ENCODE peak calls at places on chromosomes 2 and 18, in eight cellular contexts. G is HFFc6; S is stimulated activated CD4-positive, alpha-beta T cell treated with anti-CD3 and anti-CD28 coated beads, Interleukin-2, amount 100 ng/mL, for 4 hours; N is C1 segment of cervical spinal cord; U is activated naive CD8-positive, alpha-beta T cell treated with anti-CD3 and anti-CD28 coated beads, Interleukin-2, amount 50 U/mL, for 16 hours; P is neural progenitor cell; E is body of pancreas; W is effector memory CD4-positive, alpha-beta T cell. Y is an unnamed sample.
A peak's percentile ranks its signal among the peaks of the same experiment; 100 is the strongest.

GRCh38 chr2:28895189-28895893 is 874 bp downstream of the WDR43 start:
- DNase-seq in W (peak; percentile 22), S (peak; percentile 37), E (no peak), P (peak; percentile 17), U (peak; percentile 29), G (peak; percentile 13), N (no peak), Y (no peak)

GRCh38 chr2:175111200-175111657 is 56.8 kb downstream of the ATF2 start:
- DNase-seq in E (no peak), W (no peak), S (no peak), P (peak; percentile 33), G (peak; percentile 63), N (no peak), U (no peak), Y (no peak)

GRCh38 chr2:220619525-220620267 is 952.4 kb downstream of the EPHA4 start:
- DNase-seq in S (no peak), E (no peak), G (peak; percentile 56), U (no peak), W (no peak), N (no peak), P (no peak), Y (no peak)

GRCh38 chr2:120880381-120880780 is 144.7 kb downstream of the GLI2 start:
- DNase-seq in E (no peak), W (no peak), U (no peak), S (no peak), P (no peak), N (no peak), G (no peak), Y (no peak)

GRCh38 chr2:143132360-143132759 is 3.1 kb downstream of the ARHGAP15 start:
- DNase-seq in E (no peak), W (no peak), P (no peak), N (no peak), G (no peak), U (no peak), S (no peak), Y (no peak)

GRCh38 chr18:48033770-48034650 is 103.6 kb upstream of the SMAD2 start:
- DNase-seq in U (no peak), G (no peak), W (no peak), E (no peak), N (no peak), S (no peak), P (no peak), Y (no peak)

GRCh38 chr2:28583899-28584553 is 88.2 kb downstream of the PLB1 start:
- DNase-seq in E (peak; percentile 73), W (no peak), S (peak; percentile 78), N (no peak), G (peak; percentile 92), P (no peak), U (peak; percentile 50), Y (peak; percentile 63)

GRCh38 chr2:61435291-61435690 is 35.6 kb downstream of the USP34 start:
- DNase-seq in S (no peak), N (no peak), P (no peak), E (no peak), W (no peak), U (no peak), G (no peak), Y (no peak)

GRCh38 chr2:65291221-65292094 is 63.8 kb downstream of the ACTR2 start:
- DNase-seq in W (no peak), P (no peak), G (no peak), S (no peak), U (no peak), N (no peak), E (no peak), Y (no peak)

GRCh38 chr18:31609886-31610646 is 18.4 kb downstream of the TTR start:
- DNase-seq in S (no peak), U (no peak), P (no peak), W (no peak), N (no peak), E (no peak), G (no peak), Y (no peak)

GRCh38 chr2:227248876-227249275 is 76.2 kb upstream of the MFF start:
- DNase-seq in U (no peak), N (no peak), S (no peak), E (no peak), W (no peak), G (no peak), P (no peak), Y (no peak)

GRCh38 chr18:13216732-13217465 is 1.7 kb upstream of the LDLRAD4 start:
- DNase-seq in P (peak; percentile 75), N (no peak), E (peak; percentile 27), G (no peak), U (no peak), S (peak; percentile 37), W (peak; percentile 31), Y (no peak)

GRCh38 chr18:57839942-57840381 is 36.8 kb upstream of the ATP8B1 start:
- DNase-seq in P (no peak), W (no peak), G (peak; percentile 85), N (no peak), S (no peak), U (no peak), E (no peak), Y (no peak)

GRCh38 chr2:47490406-47490805 is 87.5 kb downstream of the MSH2 start:
- DNase-seq in N (no peak), W (no peak), P (no peak), G (no peak), E (no peak), S (no peak), U (no peak), Y (no peak)

GRCh38 chr2:64750001-64750816 is 96.5 kb upstream of the SERTAD2 start:
- DNase-seq in S (peak; percentile 36), W (peak; percentile 15), P (peak; percentile 52), G (peak; percentile 45), E (peak; percentile 69), U (no peak), N (no peak), Y (peak; percentile 57)

GRCh38 chr2:393711-394696 is 106.1 kb upstream of the ALKAL2 start:
- DNase-seq in W (peak; percentile 46), P (no peak), N (no peak), E (no peak), U (peak; percentile 14), G (peak; percentile 3), S (peak; percentile 38), Y (no peak)

GRCh38 chr2:136058951-136059530 is 58.9 kb downstream of the CXCR4 start:
- DNase-seq in U (no peak), N (no peak), S (no peak), E (no peak), W (no peak), G (no peak), P (no peak), Y (no peak)

GRCh38 chr2:218401834-218402370 is 2.2 kb downstream of the CTDSP1 start:
- DNase-seq in S (no peak), U (no peak), G (no peak), N (no peak), P (no peak), W (no peak), E (no peak), Y (no peak)

GRCh38 chr2:33317369-33318015 is 159.0 kb upstream of the RASGRP3 start:
- DNase-seq in G (no peak), U (no peak), P (no peak), W (no peak), S (no peak), N (no peak), E (no peak), Y (no peak)